ENCODE peak calls at places on chromosomes 3 and 15, in five cellular contexts. One of them, this sample, is unnamed.

GRCh38 chr3:161409069-161409468 is 37.8 kb upstream of the SPTSSB start:
- DNase-seq in dermis microvascular lymphatic vessel endothelial cell: peak; percentile 44
- DNase-seq in neuronal stem cell: peak; percentile 32
- DNase-seq in activated T-cell treated with anti-CD3 and anti-CD28 coated beads, Interleukin-2, amount 50 U/mL, for 24 hours: no peak
- DNase-seq in HT-29: peak; percentile 77
- DNase-seq in this sample: peak; percentile 54

GRCh38 chr15:62107561-62108110 is 40.9 kb downstream of the C2CD4A start:
- DNase-seq in HT-29: peak; percentile 13
- DNase-seq in dermis microvascular lymphatic vessel endothelial cell: peak; percentile 53
- DNase-seq in neuronal stem cell: no peak
- DNase-seq in activated T-cell treated with anti-CD3 and anti-CD28 coated beads, Interleukin-2, amount 50 U/mL, for 24 hours: no peak
- DNase-seq in this sample: peak; percentile 6

GRCh38 chr3:71185733-71186455 is 397.6 kb downstream of the FOXP1 start:
- DNase-seq in activated T-cell treated with anti-CD3 and anti-CD28 coated beads, Interleukin-2, amount 50 U/mL, for 24 hours: no peak
- DNase-seq in HT-29: no peak
- DNase-seq in neuronal stem cell: no peak
- DNase-seq in dermis microvascular lymphatic vessel endothelial cell: peak; percentile 83
- DNase-seq in this sample: no peak

GRCh38 chr15:53693729-53694533 is 65.5 kb downstream of the WDR72 start:
- DNase-seq in activated T-cell treated with anti-CD3 and anti-CD28 coated beads, Interleukin-2, amount 50 U/mL, for 24 hours: no peak
- DNase-seq in HT-29: no peak
- DNase-seq in neuronal stem cell: no peak
- DNase-seq in dermis microvascular lymphatic vessel endothelial cell: no peak
- DNase-seq in this sample: no peak

GRCh38 chr3:40129510-40129909 is 180.0 kb upstream of the EIF1B start:
- DNase-seq in HT-29: no peak
- DNase-seq in activated T-cell treated with anti-CD3 and anti-CD28 coated beads, Interleukin-2, amount 50 U/mL, for 24 hours: no peak
- DNase-seq in neuronal stem cell: no peak
- DNase-seq in dermis microvascular lymphatic vessel endothelial cell: no peak
- DNase-seq in this sample: no peak

GRCh38 chr15:101441706-101442105 is 47.8 kb downstream of the PCSK6 start:
- DNase-seq in activated T-cell treated with anti-CD3 and anti-CD28 coated beads, Interleukin-2, amount 50 U/mL, for 24 hours: no peak
- DNase-seq in neuronal stem cell: no peak
- DNase-seq in HT-29: no peak
- DNase-seq in dermis microvascular lymphatic vessel endothelial cell: no peak
- DNase-seq in this sample: no peak

GRCh38 chr3:108428580-108428979 is 81.8 kb downstream of the MYH15 start:
- DNase-seq in neuronal stem cell: no peak
- DNase-seq in dermis microvascular lymphatic vessel endothelial cell: no peak
- DNase-seq in activated T-cell treated with anti-CD3 and anti-CD28 coated beads, Interleukin-2, amount 50 U/mL, for 24 hours: no peak
- DNase-seq in HT-29: no peak
- DNase-seq in this sample: no peak

GRCh38 chr3:30810617-30811016 is 83.8 kb downstream of the GADL1 start:
- DNase-seq in neuronal stem cell: no peak
- DNase-seq in activated T-cell treated with anti-CD3 and anti-CD28 coated beads, Interleukin-2, amount 50 U/mL, for 24 hours: no peak
- DNase-seq in dermis microvascular lymphatic vessel endothelial cell: no peak
- DNase-seq in HT-29: no peak
- DNase-seq in this sample: no peak

GRCh38 chr3:89698208-89698830 is 590.9 kb downstream of the EPHA3 start:
- DNase-seq in neuronal stem cell: no peak
- DNase-seq in dermis microvascular lymphatic vessel endothelial cell: no peak
- DNase-seq in HT-29: no peak
- DNase-seq in activated T-cell treated with anti-CD3 and anti-CD28 coated beads, Interleukin-2, amount 50 U/mL, for 24 hours: no peak
- DNase-seq in this sample: no peak

GRCh38 chr3:70823622-70824021 is 511.2 kb upstream of the MDFIC2 start:
- DNase-seq in HT-29: no peak
- DNase-seq in dermis microvascular lymphatic vessel endothelial cell: no peak
- DNase-seq in neuronal stem cell: no peak
- DNase-seq in activated T-cell treated with anti-CD3 and anti-CD28 coated beads, Interleukin-2, amount 50 U/mL, for 24 hours: no peak
- DNase-seq in this sample: no peak

GRCh38 chr3:179067839-179068238 is 3.8 kb downstream of the ZMAT3 start:
- DNase-seq in dermis microvascular lymphatic vessel endothelial cell: peak; percentile 56
- DNase-seq in activated T-cell treated with anti-CD3 and anti-CD28 coated beads, Interleukin-2, amount 50 U/mL, for 24 hours: no peak
- DNase-seq in neuronal stem cell: no peak
- DNase-seq in HT-29: no peak
- DNase-seq in this sample: no peak

GRCh38 chr3:12367346-12367745 is 78.5 kb downstream of the PPARG start:
- DNase-seq in neuronal stem cell: no peak
- DNase-seq in activated T-cell treated with anti-CD3 and anti-CD28 coated beads, Interleukin-2, amount 50 U/mL, for 24 hours: no peak
- DNase-seq in dermis microvascular lymphatic vessel endothelial cell: no peak
- DNase-seq in HT-29: no peak
- DNase-seq in this sample: no peak

GRCh38 chr3:134453631-134454030 is 32.2 kb downstream of the ANAPC13 start:
- DNase-seq in HT-29: no peak
- DNase-seq in activated T-cell treated with anti-CD3 and anti-CD28 coated beads, Interleukin-2, amount 50 U/mL, for 24 hours: no peak
- DNase-seq in neuronal stem cell: no peak
- DNase-seq in dermis microvascular lymphatic vessel endothelial cell: peak; percentile 36
- DNase-seq in this sample: peak; percentile 18

GRCh38 chr15:70243686-70244540 is 146.2 kb upstream of the TLE3 start:
- DNase-seq in dermis microvascular lymphatic vessel endothelial cell: no peak
- DNase-seq in neuronal stem cell: no peak
- DNase-seq in HT-29: peak; percentile 44
- DNase-seq in activated T-cell treated with anti-CD3 and anti-CD28 coated beads, Interleukin-2, amount 50 U/mL, for 24 hours: no peak
- DNase-seq in this sample: no peak

GRCh38 chr3:71658131-71658530 is 67.1 kb downstream of the EIF4E3 start:
- DNase-seq in HT-29: no peak
- DNase-seq in dermis microvascular lymphatic vessel endothelial cell: peak; percentile 98
- DNase-seq in activated T-cell treated with anti-CD3 and anti-CD28 coated beads, Interleukin-2, amount 50 U/mL, for 24 hours: no peak
- DNase-seq in neuronal stem cell: no peak
- DNase-seq in this sample: peak; percentile 22

GRCh38 chr3:159263750-159264561 is 462.1 kb downstream of the MFSD1 start:
- DNase-seq in neuronal stem cell: peak; percentile 24
- DNase-seq in HT-29: peak; percentile 71
- DNase-seq in activated T-cell treated with anti-CD3 and anti-CD28 coated beads, Interleukin-2, amount 50 U/mL, for 24 hours: no peak
- DNase-seq in dermis microvascular lymphatic vessel endothelial cell: peak; percentile 58
- DNase-seq in this sample: peak; percentile 42

GRCh38 chr15:52749250-52749649 is 40.9 kb downstream of the ONECUT1 start:
- DNase-seq in activated T-cell treated with anti-CD3 and anti-CD28 coated beads, Interleukin-2, amount 50 U/mL, for 24 hours: no peak
- DNase-seq in HT-29: no peak
- DNase-seq in neuronal stem cell: no peak
- DNase-seq in dermis microvascular lymphatic vessel endothelial cell: no peak
- DNase-seq in this sample: no peak

GRCh38 chr3:127754411-127755304 is 67.7 kb downstream of the MGLL start:
- DNase-seq in neuronal stem cell: no peak
- DNase-seq in HT-29: no peak
- DNase-seq in activated T-cell treated with anti-CD3 and anti-CD28 coated beads, Interleukin-2, amount 50 U/mL, for 24 hours: peak; percentile 44
- DNase-seq in dermis microvascular lymphatic vessel endothelial cell: no peak
- DNase-seq in this sample: no peak

GRCh38 chr3:189334064-189334920 is 162.5 kb downstream of the TPRG1 start:
- DNase-seq in activated T-cell treated with anti-CD3 and anti-CD28 coated beads, Interleukin-2, amount 50 U/mL, for 24 hours: no peak
- DNase-seq in neuronal stem cell: no peak
- DNase-seq in HT-29: peak; percentile 28
- DNase-seq in dermis microvascular lymphatic vessel endothelial cell: no peak
- DNase-seq in this sample: no peak

GRCh38 chr3:98814799-98815450 is 51.8 kb downstream of the ST3GAL6 start:
- DNase-seq in dermis microvascular lymphatic vessel endothelial cell: peak; percentile 46
- DNase-seq in activated T-cell treated with anti-CD3 and anti-CD28 coated beads, Interleukin-2, amount 50 U/mL, for 24 hours: no peak
- DNase-seq in neuronal stem cell: no peak
- DNase-seq in HT-29: peak; percentile 45
- DNase-seq in this sample: no peak

GRCh38 chr3:62884041-62884870 is 9.0 kb upstream of the CADPS start:
- DNase-seq in HT-29: no peak
- DNase-seq in activated T-cell treated with anti-CD3 and anti-CD28 coated beads, Interleukin-2, amount 50 U/mL, for 24 hours: no peak
- DNase-seq in neuronal stem cell: no peak
- DNase-seq in dermis microvascular lymphatic vessel endothelial cell: no peak
- DNase-seq in this sample: no peak

GRCh38 chr15:79209690-79210089 is 72.8 kb upstream of the ANKRD34C start:
- DNase-seq in HT-29: no peak
- DNase-seq in dermis microvascular lymphatic vessel endothelial cell: no peak
- DNase-seq in neuronal stem cell: no peak
- DNase-seq in activated T-cell treated with anti-CD3 and anti-CD28 coated beads, Interleukin-2, amount 50 U/mL, for 24 hours: no peak
- DNase-seq in this sample: no peak

GRCh38 chr3:181512787-181513186 is 198.9 kb upstream of the SOX2 start:
- DNase-seq in neuronal stem cell: no peak
- DNase-seq in HT-29: no peak
- DNase-seq in activated T-cell treated with anti-CD3 and anti-CD28 coated beads, Interleukin-2, amount 50 U/mL, for 24 hours: no peak
- DNase-seq in dermis microvascular lymphatic vessel endothelial cell: no peak
- DNase-seq in this sample: no peak

GRCh38 chr3:151169262-151169661 is 33.8 kb downstream of the GPR171 start:
- DNase-seq in dermis microvascular lymphatic vessel endothelial cell: no peak
- DNase-seq in activated T-cell treated with anti-CD3 and anti-CD28 coated beads, Interleukin-2, amount 50 U/mL, for 24 hours: no peak
- DNase-seq in HT-29: no peak
- DNase-seq in neuronal stem cell: no peak
- DNase-seq in this sample: no peak

GRCh38 chr3:156626104-156626503 is 48.3 kb upstream of the TIPARP start:
- DNase-seq in HT-29: peak; percentile 38
- DNase-seq in neuronal stem cell: no peak
- DNase-seq in dermis microvascular lymphatic vessel endothelial cell: no peak
- DNase-seq in activated T-cell treated with anti-CD3 and anti-CD28 coated beads, Interleukin-2, amount 50 U/mL, for 24 hours: no peak
- DNase-seq in this sample: peak; percentile 89

GRCh38 chr3:50518441-50518840 is 15.0 kb upstream of the CACNA2D2 start:
- DNase-seq in HT-29: no peak
- DNase-seq in neuronal stem cell: no peak
- DNase-seq in dermis microvascular lymphatic vessel endothelial cell: no peak
- DNase-seq in activated T-cell treated with anti-CD3 and anti-CD28 coated beads, Interleukin-2, amount 50 U/mL, for 24 hours: no peak
- DNase-seq in this sample: no peak

GRCh38 chr15:64909546-64909945 is 2.2 kb upstream of the ANKDD1A start:
- DNase-seq in neuronal stem cell: no peak
- DNase-seq in dermis microvascular lymphatic vessel endothelial cell: no peak
- DNase-seq in activated T-cell treated with anti-CD3 and anti-CD28 coated beads, Interleukin-2, amount 50 U/mL, for 24 hours: no peak
- DNase-seq in HT-29: no peak
- DNase-seq in this sample: no peak

GRCh38 chr3:59946401-59946800 is 896.6 kb upstream of the CFAP20DC start:
- DNase-seq in HT-29: no peak
- DNase-seq in dermis microvascular lymphatic vessel endothelial cell: no peak
- DNase-seq in activated T-cell treated with anti-CD3 and anti-CD28 coated beads, Interleukin-2, amount 50 U/mL, for 24 hours: no peak
- DNase-seq in neuronal stem cell: no peak
- DNase-seq in this sample: no peak

GRCh38 chr3:68007621-68008226 is 353.3 kb upstream of the SUCLG2 start:
- DNase-seq in HT-29: no peak
- DNase-seq in neuronal stem cell: peak; percentile 48
- DNase-seq in dermis microvascular lymphatic vessel endothelial cell: no peak
- DNase-seq in activated T-cell treated with anti-CD3 and anti-CD28 coated beads, Interleukin-2, amount 50 U/mL, for 24 hours: peak; percentile 63
- DNase-seq in this sample: no peak

This sample was measured in SW480.